ENCODE peak calls at places on chromosomes 11 and 22, in eight cellular contexts. Y is Peyer's patch, W is esophagus muscularis mucosa, J is ovary, S is right lobe of liver, L is vagina, P is GM12878, A is adrenal gland. R is an unnamed sample.

GRCh38 chr11:21602734-21603133 is 590.2 kb upstream of the ANO5 start:
- DNase-seq in Y (no peak), S (no peak), L (no peak), J (no peak), W (no peak), A (no peak), P (no peak), R (no peak)

GRCh38 chr11:94201004-94201465 is 72.4 kb downstream of the PANX1 start:
- DNase-seq in S (no peak), L (no peak), J (no peak), W (peak; percentile 29), A (no peak), Y (no peak), P (no peak), R (no peak)

GRCh38 chr11:46930089-46930488 is 6.5 kb upstream of the CSTPP1 start:
- DNase-seq in Y (no peak), L (no peak), J (no peak), A (no peak), S (no peak), W (no peak), P (no peak), R (no peak)

GRCh38 chr11:61460474-61460881 is 30.6 kb downstream of the SDHAF2 start:
- DNase-seq in L (no peak), P (no peak), J (no peak), S (no peak), Y (no peak), W (no peak), A (no peak), R (no peak)

GRCh38 chr11:85407648-85408047 is 219.5 kb downstream of the DLG2 start:
- DNase-seq in S (no peak), Y (no peak), L (no peak), A (no peak), J (no peak), W (no peak), P (no peak), R (no peak)

GRCh38 chr11:92211576-92212167 is 12.9 kb upstream of the FAT3 start:
- DNase-seq in P (no peak), W (no peak), S (peak; percentile 47), J (no peak), L (no peak), Y (no peak), A (peak; percentile 19), R (peak; percentile 54)

GRCh38 chr11:61516675-61517516 is 8.3 kb downstream of the LRRC10B start:
- DNase-seq in J (peak; percentile 74), W (no peak), S (no peak), P (no peak), A (peak; percentile 32), Y (peak; percentile 21), L (no peak), R (peak; percentile 64)

GRCh38 chr22:37933711-37934376 is 19.6 kb downstream of the C22orf23 start:
- DNase-seq in Y (peak; percentile 84), J (peak; percentile 92), S (peak; percentile 89), A (peak; percentile 96), L (no peak), P (peak; percentile 28), W (no peak), R (peak; percentile 92)

GRCh38 chr11:1968454-1968995 is 21.4 kb downstream of the MRPL23 start:
- DNase-seq in Y (no peak), L (no peak), P (no peak), W (no peak), A (no peak), J (peak; percentile 41), S (no peak), R (no peak)

GRCh38 chr11:31397239-31397834 is 27.7 kb downstream of the DNAJC24 start:
- DNase-seq in J (no peak), S (no peak), A (no peak), W (no peak), L (no peak), Y (no peak), P (no peak), R (no peak)

GRCh38 chr22:47210112-47210657 is 447.7 kb downstream of the TBC1D22A start:
- DNase-seq in P (no peak), W (no peak), J (peak; percentile 21), L (peak; percentile 81), A (no peak), Y (peak; percentile 6), S (peak; percentile 19), R (peak; percentile 8)

DNA sequence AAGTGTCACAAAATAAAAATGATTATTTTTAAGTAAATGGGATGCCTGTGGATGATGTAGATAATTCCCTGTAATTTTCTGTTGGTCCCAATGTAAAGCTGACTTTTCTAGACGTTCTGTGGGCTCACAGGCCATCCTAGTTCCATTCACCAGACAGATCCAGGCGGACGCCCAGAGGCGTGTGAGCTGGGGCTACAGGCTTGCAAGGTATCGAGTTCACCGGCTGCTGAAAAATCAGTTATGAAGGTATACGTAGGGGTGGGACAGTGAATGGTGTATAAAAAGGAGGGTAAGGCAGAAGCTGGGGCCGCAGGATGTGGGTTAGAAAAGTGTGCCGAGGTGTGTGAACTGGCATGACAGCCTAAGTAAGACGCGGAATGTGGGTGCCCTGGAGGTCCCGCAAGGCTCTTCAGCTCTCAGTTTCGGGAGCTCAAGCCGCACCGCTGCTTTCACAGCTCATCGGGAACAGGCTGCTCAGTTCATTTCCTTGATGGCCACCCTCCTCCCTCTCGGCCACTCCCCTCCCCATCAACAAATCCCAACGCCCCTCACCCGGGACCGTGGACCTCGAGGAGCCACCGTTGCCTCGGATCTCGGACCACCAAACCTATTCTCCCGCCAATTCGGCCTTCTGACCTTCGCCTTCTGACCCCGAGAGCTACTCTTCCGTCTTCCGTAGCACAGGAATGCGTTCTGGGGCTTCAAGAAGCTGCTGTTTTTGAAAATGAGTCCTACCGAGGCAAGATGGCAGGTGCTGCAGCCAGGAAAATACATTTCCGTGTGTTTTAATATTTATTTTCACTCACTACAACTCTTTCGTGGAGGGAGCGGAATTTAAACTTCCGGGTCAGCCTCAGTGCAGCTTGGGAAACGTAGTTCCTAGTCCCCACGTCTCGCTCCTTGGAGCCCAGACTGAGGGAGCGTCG is at the start of gene XNDC1N:
- DNase-seq in S (peak; percentile 63), W (peak; percentile 93), L (no peak), A (peak; percentile 79), Y (peak; percentile 53), J (peak; percentile 79), P (no peak), R (peak; percentile 89)
- TF ChIP-seq POLR2A in S (no peak), W (no peak), L (no peak), A (no peak), Y (no peak), J (no peak), P (peak; percentile 74), R (no peak)

GRCh38 chr11:121651267-121651625 is 198.5 kb upstream of the SORL1-AS1 start:
- DNase-seq in W (no peak), L (no peak), A (no peak), Y (no peak), S (no peak), J (no peak), P (no peak), R (no peak)

GRCh38 chr11:121654506-121655480 is 202.0 kb upstream of the SORL1-AS1 start:
- DNase-seq in Y (no peak), P (no peak), J (no peak), W (peak; percentile 80), A (no peak), S (no peak), L (no peak), R (peak; percentile 37)

GRCh38 chr11:121655481-121656332 is 202.9 kb upstream of the SORL1-AS1 start:
- DNase-seq in A (peak; percentile 87), S (peak; percentile 88), P (peak; percentile 25), J (peak; percentile 96), Y (peak; percentile 56), W (peak; percentile 96), L (no peak), R (peak; percentile 91)

GRCh38 chr11:121650520-121651266 is 197.9 kb upstream of the SORL1-AS1 start:
- DNase-seq in Y (no peak), W (no peak), S (no peak), P (peak; percentile 25), J (no peak), L (no peak), A (no peak), R (no peak)

GRCh38 chr11:121652982-121653381 is 200.2 kb upstream of the SORL1-AS1 start:
- DNase-seq in L (no peak), S (no peak), J (no peak), W (no peak), Y (no peak), A (no peak), P (no peak), R (peak; percentile 49)
- TF ChIP-seq CTCF in L (peak; percentile 23), S (no peak), J (peak; percentile 54), W (peak; percentile 44), Y (no peak), A (no peak), P (peak; percentile 3), R (peak; percentile 49)

GRCh38 chr22:33114570-33114969 is 56.4 kb upstream of the SYN3 start:
- DNase-seq in S (no peak), L (no peak), W (no peak), Y (no peak), P (no peak), A (no peak), J (no peak), R (no peak)
- H3K4me1 ChIP-seq in S (no peaks in the 10 kb centered on the region), L (no peaks in the 10 kb centered on the region), W (no peaks in the 10 kb centered on the region), Y (no peaks in the 10 kb centered on the region), P (no peaks in the 10 kb centered on the region), A (peaks cover 3% of the 10 kb centered on the region), J (no peaks in the 10 kb centered on the region), R (no peaks in the 10 kb centered on the region)

GRCh38 chr11:27205269-27205668 is 157.7 kb downstream of the CCDC34 start:
- DNase-seq in P (no peak), L (no peak), Y (no peak), J (no peak), A (no peak), W (no peak), S (no peak), R (no peak)

GRCh38 chr11:27203077-27203476 is 159.9 kb downstream of the CCDC34 start:
- DNase-seq in P (no peak), L (no peak), S (no peak), A (no peak), W (no peak), Y (no peak), J (no peak), R (no peak)

GRCh38 chr11:27204527-27204926 is 158.5 kb downstream of the CCDC34 start:
- DNase-seq in A (no peak), W (no peak), S (no peak), Y (no peak), L (no peak), J (no peak), P (no peak), R (peak; percentile 42)

GRCh38 chr11:27200779-27201453 is 160.3 kb downstream of the BBOX1 start:
- DNase-seq in P (no peak), L (no peak), J (no peak), Y (no peak), A (no peak), W (no peak), S (no peak), R (no peak)

DNA sequence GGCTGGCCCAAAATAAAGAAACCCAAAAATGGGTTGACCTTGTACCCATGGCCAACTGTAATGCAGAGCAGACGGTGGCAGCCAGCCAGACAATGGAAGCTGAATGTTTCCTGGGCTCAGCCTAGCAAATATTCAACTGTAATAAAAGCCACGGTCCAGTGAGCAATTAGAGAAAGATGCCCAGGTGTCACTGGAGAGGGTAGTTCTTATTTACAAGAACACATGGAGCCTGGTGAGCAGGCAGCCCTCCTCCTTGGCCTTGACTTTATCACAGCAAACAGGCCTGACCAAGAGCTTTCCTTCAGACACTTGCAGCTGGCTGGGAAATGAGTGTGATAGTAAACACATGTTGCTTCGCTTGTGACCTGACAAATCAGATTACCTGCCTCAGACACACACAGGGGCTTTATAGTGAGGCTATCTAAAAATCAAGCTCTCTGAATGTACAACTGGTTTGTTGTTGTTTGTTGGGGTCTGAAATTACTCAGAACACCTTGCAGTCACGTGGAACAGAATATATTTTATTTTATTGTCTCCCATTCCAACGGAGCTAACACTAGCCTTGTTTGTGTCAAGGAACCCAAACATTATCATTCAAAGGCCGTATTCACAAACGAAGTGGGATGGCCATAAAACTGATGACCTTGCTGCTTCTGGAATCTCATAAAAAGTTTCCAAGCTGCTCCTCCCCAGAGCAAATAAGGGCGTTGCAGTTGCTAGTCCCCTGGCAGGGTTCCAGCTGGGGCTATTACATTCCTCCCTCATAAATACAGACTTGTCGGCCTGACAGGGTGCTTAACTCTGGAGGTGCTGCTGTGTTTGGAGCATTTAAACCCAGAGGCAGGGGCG is 161.1 kb downstream of the BBOX1 start:
- DNase-seq in L (no peak), W (no peak), J (peak; percentile 89), P (no peak), A (peak; percentile 97), Y (peak; percentile 44), S (peak; percentile 77), R (peak; percentile 96)
- TF ChIP-seq POLR2A in L (no peak), W (no peak), J (no peak), P (no peak), A (no peak), Y (no peak), S (no peak), R (no peak)